ENCODE peak calls at places on chromosomes 1 and 21, in four cellular contexts. C is lower lobe of right lung, T is adrenal gland, J is SJCRH30. W is an unnamed sample.
A peak's percentile ranks its signal among the peaks of the same experiment; 100 is the strongest.

GRCh38 chr1:93776728-93777127 is 95.1 kb upstream of the BCAR3 start:
- DNase-seq in C (no peak), J (no peak), T (no peak), W (no peak)

GRCh38 chr1:222634180-222635013 is 16.5 kb downstream of the MIA3 start:
- DNase-seq in C (no peak), J (peak; percentile 97), T (peak; percentile 69), W (peak; percentile 65)

GRCh38 chr1:65147424-65148177 is 402 bp upstream of the AK4 start:
- DNase-seq in C (peak; percentile 49), T (no peak), J (peak; percentile 52), W (peak; percentile 23)

GRCh38 chr1:32702599-32703478 is at the start of gene SYNC:
- DNase-seq in T (no peak), J (peak; percentile 82), C (peak; percentile 81), W (no peak)

GRCh38 chr1:23384312-23385058 is 14.8 kb upstream of the ZNF436 start:
- DNase-seq in T (no peak), C (no peak), J (no peak), W (no peak)

GRCh38 chr1:159974350-159974965 is 20.4 kb upstream of the SLAMF9 start:
- DNase-seq in T (no peak), J (no peak), C (no peak), W (no peak)

GRCh38 chr1:15941044-15941840 is 34.7 kb downstream of the ZBTB17 start:
- DNase-seq in C (no peak), J (no peak), T (no peak), W (no peak)

GRCh38 chr1:12595839-12596821 is 21.9 kb downstream of the DHRS3 start:
- DNase-seq in C (peak; percentile 94), J (peak; percentile 86), T (peak; percentile 83), W (peak; percentile 48)

GRCh38 chr1:62585481-62586155 is 11.7 kb upstream of the ANGPTL3 start:
- DNase-seq in J (no peak), T (no peak), C (no peak), W (no peak)

GRCh38 chr21:36330904-36331303 is 10.9 kb downstream of the MORC3 start:
- DNase-seq in C (no peak), T (peak; percentile 46), J (peak; percentile 78), W (peak; percentile 51)

GRCh38 chr1:203088441-203088840 is 2.6 kb upstream of the MYOG start:
- DNase-seq in J (no peak), C (no peak), T (no peak), W (no peak)

GRCh38 chr1:41799723-41800122 is 119.0 kb downstream of the HIVEP3 start:
- DNase-seq in J (no peak), T (no peak), C (no peak), W (no peak)

GRCh38 chr1:111960971-111961370 is 28.5 kb downstream of the KCND3 start:
- DNase-seq in J (no peak), C (no peak), T (no peak), W (no peak)

GRCh38 chr1:119737040-119737682 is 25.4 kb downstream of the PHGDH start:
- DNase-seq in T (peak; percentile 77), C (no peak), J (peak; percentile 98), W (no peak)

GRCh38 chr1:32618673-32619221 is 31.6 kb downstream of the ZBTB8OS start:
- DNase-seq in J (peak; percentile 40), C (no peak), T (no peak), W (peak; percentile 14)

GRCh38 chr1:110777228-110777627 is 95.7 kb upstream of the CD53 start:
- DNase-seq in T (no peak), C (no peak), J (no peak), W (no peak)

DNA sequence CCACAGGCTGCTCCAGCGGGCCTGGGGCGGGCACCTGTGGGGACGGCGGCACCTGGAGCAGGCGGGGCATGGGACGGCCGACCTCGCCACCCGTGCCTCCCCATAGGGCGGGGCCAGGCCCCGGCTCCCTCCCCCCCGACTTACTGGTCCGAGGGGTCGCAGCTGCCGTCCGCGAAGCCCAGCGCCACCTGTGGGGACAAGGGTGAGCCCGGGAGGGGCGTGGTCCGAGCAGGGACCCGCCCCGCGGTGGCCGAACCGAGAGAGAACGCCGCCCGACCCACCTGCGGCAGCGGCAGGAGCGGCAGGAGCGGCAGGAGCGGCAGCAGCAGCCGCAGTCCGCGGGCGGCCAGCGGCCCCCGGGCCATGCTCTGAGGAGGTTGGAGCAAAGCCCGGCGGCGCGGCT is at the start of gene TMEM52:
- DNase-seq in C (no peak), J (no peak), T (no peak), W (no peak)
- H3K27me3 ChIP-seq in C (no peaks in the 10 kb centered on the region), J (peaks cover 12% of the 10 kb centered on the region), T (no peaks in the 10 kb centered on the region), W (no peaks in the 10 kb centered on the region)

GRCh38 chr21:45370575-45370974 is 34.4 kb upstream of the COL18A1 start:
- DNase-seq in T (no peak), J (no peak), C (no peak), W (no peak)
- H3K27me3 ChIP-seq in T (no peaks in the 10 kb centered on the region), J (no peaks in the 10 kb centered on the region), C (no peaks in the 10 kb centered on the region), W (no peaks in the 10 kb centered on the region)

GRCh38 chr1:7629465-7630195 is 141.5 kb upstream of the VAMP3 start:
- DNase-seq in C (no peak), T (no peak), J (no peak), W (peak; percentile 61)
- H3K27me3 ChIP-seq in C (peaks cover 10% of the 10 kb centered on the region), T (no peaks in the 10 kb centered on the region), J (peaks cover 83% of the 10 kb centered on the region), W (no peaks in the 10 kb centered on the region)

GRCh38 chr1:39898146-39898545 is 3.6 kb downstream of the MYCL start:
- DNase-seq in T (no peak), C (no peak), J (no peak), W (no peak)
- H3K27me3 ChIP-seq in T (peaks cover 22% of the 10 kb centered on the region), C (peaks cover 43% of the 10 kb centered on the region), J (peaks cover 6% of the 10 kb centered on the region), W (peaks cover 8% of the 10 kb centered on the region)

DNA sequence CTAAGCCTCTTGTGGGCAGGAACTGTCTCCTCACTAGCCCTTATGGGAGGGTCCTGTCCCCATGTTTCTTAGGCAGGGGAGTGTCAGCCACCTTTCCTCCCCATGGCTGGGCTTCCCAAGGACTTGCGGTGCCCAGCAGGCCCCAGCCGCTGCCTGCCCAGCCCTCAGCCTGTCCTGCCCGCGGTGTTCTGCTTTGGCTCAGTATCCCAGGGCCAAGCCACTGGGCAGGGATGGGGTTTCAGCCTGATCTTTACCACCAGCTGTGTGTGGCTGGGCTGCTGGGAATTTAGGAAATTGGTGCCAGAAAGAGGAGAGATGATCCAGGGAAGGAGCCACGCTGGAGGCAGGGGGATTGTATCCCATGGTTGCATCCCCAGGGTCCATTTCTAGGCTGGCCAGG is 6.9 kb upstream of the IGFN1 start:
- DNase-seq in C (no peak), T (no peak), J (peak; percentile 51), W (no peak)
- H3K27me3 ChIP-seq in C (no peaks in the 10 kb centered on the region), T (no peaks in the 10 kb centered on the region), J (no peaks in the 10 kb centered on the region), W (no peaks in the 10 kb centered on the region)

GRCh38 chr1:36692465-36692864 is 209.8 kb upstream of the CSF3R start:
- DNase-seq in T (no peak), C (no peak), J (no peak), W (no peak)
- H3K27me3 ChIP-seq in T (no peaks in the 10 kb centered on the region), C (peaks cover 31% of the 10 kb centered on the region), J (peaks cover 39% of the 10 kb centered on the region), W (no peaks in the 10 kb centered on the region)

GRCh38 chr1:156876281-156876680 is 15.6 kb downstream of the NTRK1 start:
- DNase-seq in J (no peak), T (no peak), C (no peak), W (no peak)
- H3K27me3 ChIP-seq in J (peaks cover 4% of the 10 kb centered on the region), T (no peaks in the 10 kb centered on the region), C (peaks cover 13% of the 10 kb centered on the region), W (no peaks in the 10 kb centered on the region)

GRCh38 chr1:29593601-29594382 is 357.5 kb downstream of the PTPRU start:
- DNase-seq in J (no peak), C (no peak), T (peak; percentile 7), W (no peak)

GRCh38 chr1:29592261-29592615 is 355.9 kb downstream of the PTPRU start:
- DNase-seq in C (no peak), J (no peak), T (no peak), W (no peak)

GRCh38 chr1:29590583-29591555 is 354.5 kb downstream of the PTPRU start:
- DNase-seq in J (no peak), T (no peak), C (no peak), W (no peak)

GRCh38 chr1:29591601-29592260 is 355.4 kb downstream of the PTPRU start:
- DNase-seq in J (no peak), C (no peak), T (no peak), W (no peak)

DNA sequence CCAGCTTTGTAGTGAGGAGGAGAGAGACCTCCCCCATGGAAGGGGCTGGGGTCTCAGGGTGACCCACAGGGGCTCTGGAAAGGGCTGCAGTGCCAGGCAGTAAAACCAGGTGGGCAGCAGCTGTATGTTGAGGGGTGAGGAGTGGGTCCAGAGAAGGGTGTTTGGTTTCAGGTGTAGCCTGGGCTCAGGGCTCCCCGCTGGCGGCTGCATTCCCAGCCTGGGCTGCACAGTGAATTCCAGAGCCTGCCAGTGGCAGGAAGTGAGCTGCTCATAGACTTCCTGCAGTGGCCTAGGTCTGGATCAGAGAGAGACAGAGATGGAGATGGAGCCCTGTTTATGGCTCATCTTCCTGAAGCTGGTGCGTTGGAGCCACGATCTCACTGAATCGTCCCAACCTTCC is 356.4 kb downstream of the PTPRU start:
- DNase-seq in T (no peak), J (no peak), C (no peak), W (no peak)
- H3K27me3 ChIP-seq in T (no peaks in the 10 kb centered on the region), J (peaks cover 2% of the 10 kb centered on the region), C (no peaks in the 10 kb centered on the region), W (no peaks in the 10 kb centered on the region)

GRCh38 chr1:78240755-78241154 is 195.0 kb downstream of the GIPC2 start:
- DNase-seq in T (no peak), J (no peak), C (no peak), W (no peak)
- H3K27me3 ChIP-seq in T (no peaks in the 10 kb centered on the region), J (no peaks in the 10 kb centered on the region), C (no peaks in the 10 kb centered on the region), W (no peaks in the 10 kb centered on the region)